ENCODE peak calls at places on chromosomes 16 and 17, in nine cellular contexts. V, Q, Z, H, M, E, O, T and F are unnamed samples.

GRCh38 chr16:58019866-58020538 is 5.6 kb upstream of the MMP15 start:
- DNase-seq in V (no peak), Q (no peak), Z (no peak), H (no peak), M (no peak), E (no peak), O (no peak), T (no peak), F (no peak)

GRCh38 chr17:29390856-29391631 is 881 bp downstream of the TAOK1 start:
- DNase-seq in V (peak), Q (peak), Z (no peak), H (no peak), M (peak), E (peak), O (peak), T (peak), F (peak)

GRCh38 chr17:18041776-18042175 is 2.6 kb downstream of the GID4 start:
- DNase-seq in V (no peak), Q (no peak), Z (no peak), H (no peak), M (no peak), E (no peak), O (no peak), T (no peak), F (no peak)

GRCh38 chr17:63838586-63839184 is 3.8 kb downstream of the SMARCD2 start:
- DNase-seq in V (peak), Q (peak), Z (peak), H (no peak), M (peak), E (no peak), O (peak), T (peak), F (peak)

GRCh38 chr16:15653227-15653626 is 3.2 kb downstream of the NDE1 start:
- DNase-seq in V (no peak), Q (no peak), Z (no peak), H (no peak), M (no peak), E (no peak), O (no peak), T (no peak), F (no peak)

GRCh38 chr16:51490866-51491265 is 339.8 kb upstream of the SALL1 start:
- DNase-seq in V (no peak), Q (no peak), Z (no peak), H (no peak), M (no peak), E (no peak), O (no peak), T (no peak), F (no peak)

GRCh38 chr17:41777579-41778188 is 8.8 kb downstream of the JUP start:
- DNase-seq in V (peak), Q (peak), Z (no peak), H (no peak), M (no peak), E (no peak), O (no peak), T (peak), F (peak)

GRCh38 chr16:14011006-14011405 is 60.1 kb upstream of the MRTFB start:
- DNase-seq in V (no peak), Q (no peak), Z (no peak), H (no peak), M (no peak), E (no peak), O (no peak), T (no peak), F (no peak)

GRCh38 chr17:57379237-57380054 is 123.1 kb downstream of the MSI2 start:
- DNase-seq in V (no peak), Q (peak), Z (no peak), H (no peak), M (peak), E (peak), O (no peak), T (no peak), F (no peak)

GRCh38 chr16:8855972-8856371 is 12.8 kb downstream of the CARHSP1 start:
- DNase-seq in V (no peak), Q (no peak), Z (no peak), H (no peak), M (no peak), E (no peak), O (no peak), T (no peak), F (no peak)

GRCh38 chr16:23072769-23073549 is 76.3 kb downstream of the USP31 start:
- DNase-seq in V (no peak), Q (no peak), Z (no peak), H (no peak), M (no peak), E (no peak), O (no peak), T (no peak), F (no peak)

GRCh38 chr16:75555213-75555706 is 792 bp downstream of the TMEM231 start:
- DNase-seq in V (peak), Q (peak), Z (peak), H (no peak), M (peak), E (peak), O (peak), T (peak), F (peak)

GRCh38 chr17:81466564-81467472 is 45.8 kb downstream of the ACTG1 start:
- DNase-seq in V (no peak), Q (peak), Z (no peak), H (no peak), M (no peak), E (no peak), O (no peak), T (no peak), F (no peak)